ENCODE peak calls at places on chromosomes 7 and 10, in five cellular contexts. P is sigmoid colon, N is AG09309, A is ovary, K is GM12864. R is an unnamed sample.

GRCh38 chr7:91267558-91267955 is 3.3 kb downstream of the FZD1 start:
- DNase-seq in P (no peak), N (peak), A (no peak), K (no peak), R (no peak)

GRCh38 chr10:61609609-61610166 is 53.0 kb upstream of the CABCOCO1 start:
- DNase-seq in P (no peak), N (no peak), A (no peak), K (no peak), R (no peak)

GRCh38 chr10:1526427-1527055 is 210.8 kb downstream of the ADARB2 start:
- DNase-seq in P (peak), N (no peak), A (no peak), K (no peak), R (no peak)

GRCh38 chr7:142485617-142486226 is 227.9 kb upstream of the PRSS58 start:
- DNase-seq in P (no peak), N (no peak), A (no peak), K (no peak), R (no peak)

GRCh38 chr10:93921338-93921737 is 27.6 kb downstream of the SLC35G1 start:
- DNase-seq in P (no peak), N (no peak), A (peak), K (no peak), R (no peak)

GRCh38 chr10:14604181-14605142 is 170.2 kb downstream of the FAM107B start:
- DNase-seq in P (peak), N (no peak), A (peak), K (no peak), R (no peak)

GRCh38 chr10:101060951-101061813 is 607 bp upstream of the KAZALD1 start:
- DNase-seq in P (peak), N (peak), A (peak), K (peak), R (peak)

GRCh38 chr10:118592675-118593330 is 2.6 kb downstream of the PRLHR start:
- DNase-seq in P (no peak), N (no peak), A (no peak), K (no peak), R (no peak)

GRCh38 chr7:126698446-126698845 is 554.3 kb downstream of the GRM8 start:
- DNase-seq in P (no peak), N (no peak), A (no peak), K (no peak), R (no peak)

GRCh38 chr7:101386558-101387199 is 24.0 kb downstream of the COL26A1 start:
- DNase-seq in P (no peak), N (no peak), A (no peak), K (no peak), R (no peak)

GRCh38 chr10:44516941-44517340 is 132.0 kb upstream of the CXCL12 start:
- DNase-seq in P (no peak), N (no peak), A (no peak), K (no peak), R (no peak)

GRCh38 chr7:137454169-137455166 is 110.9 kb upstream of the PTN start:
- DNase-seq in P (peak), N (peak), A (peak), K (no peak), R (peak)

GRCh38 chr10:69321037-69321715 is 42.9 kb downstream of the HK1 start:
- DNase-seq in P (no peak), N (no peak), A (no peak), K (no peak), R (no peak)

GRCh38 chr10:98097611-98098010 is 36.8 kb upstream of the R3HCC1L start:
- DNase-seq in P (no peak), N (no peak), A (no peak), K (no peak), R (no peak)

GRCh38 chr10:51204691-51205090 is 130.4 kb downstream of the PRKG1 start:
- DNase-seq in P (no peak), N (no peak), A (no peak), K (no peak), R (no peak)

GRCh38 chr7:5704534-5704922 is 76.9 kb downstream of the RNF216 start:
- DNase-seq in P (peak), N (peak), A (peak), K (peak), R (no peak)

GRCh38 chr10:34181545-34182300 is 633.4 kb downstream of the PARD3 start:
- DNase-seq in P (no peak), N (no peak), A (peak), K (no peak), R (no peak)

GRCh38 chr7:122305475-122306319 is 1.1 kb upstream of the FEZF1 start:
- DNase-seq in P (no peak), N (no peak), A (no peak), K (no peak), R (no peak)

GRCh38 chr10:124587811-124588211 is 126.2 kb downstream of the LHPP start:
- DNase-seq in P (peak), N (no peak), A (no peak), K (no peak), R (no peak)

GRCh38 chr7:38748056-38748610 is 117.0 kb upstream of the AMPH start:
- DNase-seq in P (no peak), N (no peak), A (no peak), K (no peak), R (no peak)

GRCh38 chr10:13669182-13669860 is 82.6 kb downstream of the PRPF18 start:
- DNase-seq in P (peak), N (no peak), A (no peak), K (no peak), R (no peak)

GRCh38 chr7:105678811-105679495 is 97.7 kb upstream of the EFCAB10 start:
- DNase-seq in P (peak), N (no peak), A (peak), K (no peak), R (no peak)

GRCh38 chr7:157490465-157490912 is 153.7 kb downstream of the DNAJB6 start:
- DNase-seq in P (peak), N (no peak), A (no peak), K (peak), R (no peak)

GRCh38 chr7:41272664-41273063 is 430.2 kb downstream of the INHBA start:
- DNase-seq in P (no peak), N (no peak), A (no peak), K (no peak), R (no peak)

GRCh38 chr10:130135676-130136213 is 446 bp upstream of the GLRX3 start:
- DNase-seq in P (no peak), N (no peak), A (no peak), K (no peak), R (no peak)

GRCh38 chr7:1134951-1135350 is 25.0 kb downstream of the ZFAND2A start:
- DNase-seq in P (peak), N (no peak), A (no peak), K (no peak), R (no peak)

GRCh38 chr7:96508371-96508770 is 186.5 kb upstream of the SLC25A13 start:
- DNase-seq in P (no peak), N (no peak), A (no peak), K (no peak), R (no peak)

GRCh38 chr7:391961-392524 is 102.1 kb downstream of the FOXL3 start:
- DNase-seq in P (peak), N (no peak), A (no peak), K (no peak), R (no peak)

GRCh38 chr7:36967387-36967786 is 243.1 kb upstream of the AOAH start:
- DNase-seq in P (peak), N (peak), A (peak), K (no peak), R (no peak)

GRCh38 chr10:48605786-48606529 is 1.1 kb upstream of the ARHGAP22 start:
- DNase-seq in P (peak), N (no peak), A (no peak), K (no peak), R (no peak)

GRCh38 chr10:43221419-43222293 is 45.2 kb downstream of the RASGEF1A start:
- DNase-seq in P (peak), N (no peak), A (no peak), K (no peak), R (no peak)

GRCh38 chr7:105932835-105933477 is 30.1 kb upstream of the CDHR3 start:
- DNase-seq in P (peak), N (peak), A (no peak), K (no peak), R (peak)

GRCh38 chr10:108877130-108877529 is 1046.2 kb downstream of the XPNPEP1 start:
- DNase-seq in P (no peak), N (no peak), A (no peak), K (no peak), R (no peak)

GRCh38 chr10:97690138-97690537 is 3.1 kb upstream of the AVPI1 start:
- DNase-seq in P (no peak), N (no peak), A (no peak), K (no peak), R (no peak)

GRCh38 chr10:79312601-79313187 is 34.6 kb upstream of the PPIF start:
- DNase-seq in P (no peak), N (no peak), A (no peak), K (no peak), R (no peak)

GRCh38 chr7:90708841-90709317 is 112.8 kb downstream of the CDK14 start:
- DNase-seq in P (no peak), N (no peak), A (no peak), K (peak), R (no peak)

GRCh38 chr10:126969310-126969709 is 64.1 kb downstream of the DOCK1 start:
- DNase-seq in P (no peak), N (no peak), A (no peak), K (no peak), R (no peak)

DNA sequence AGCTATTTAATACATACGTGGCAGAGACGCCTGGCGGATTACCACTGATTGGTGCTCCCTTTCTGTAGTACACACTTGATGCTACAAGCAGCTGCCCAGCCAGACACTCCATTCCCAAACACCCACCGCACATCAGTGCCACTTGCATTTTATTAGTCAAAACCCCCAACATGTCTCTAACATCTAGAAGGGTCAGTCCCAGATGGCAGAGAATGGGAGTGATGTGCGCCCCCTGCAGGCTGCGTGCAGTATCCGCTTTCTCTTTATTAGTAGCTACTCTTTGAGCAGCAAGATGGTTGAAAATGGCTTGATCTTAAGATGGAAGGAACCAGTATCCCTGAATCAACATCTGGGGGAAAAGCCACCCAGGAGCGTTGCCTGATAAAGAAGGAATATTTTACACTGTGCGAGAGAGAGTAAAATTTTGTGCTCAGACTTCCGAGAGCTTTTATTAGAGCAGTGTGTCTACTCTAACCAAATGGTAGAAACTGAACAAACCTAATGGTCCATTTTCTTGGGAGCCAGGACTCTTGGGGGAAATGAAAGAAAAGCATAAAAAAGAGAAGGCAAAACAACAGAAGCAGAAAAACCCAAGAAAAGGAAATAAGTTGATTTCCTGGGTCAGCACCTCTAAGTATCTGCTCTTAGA is 78.3 kb downstream of the ST8SIA6 start:
- DNase-seq in P (no peak), N (no peak), A (no peak), K (no peak), R (no peak)
- TF ChIP-seq CTCF in P (no peak), N (peak), A (no peak), K (peak), R (peak)

GRCh38 chr7:3544202-3544601 is 243.2 kb downstream of the SDK1 start:
- DNase-seq in P (no peak), N (no peak), A (no peak), K (no peak), R (no peak)
- TF ChIP-seq CTCF in P (no peak), N (no peak), A (no peak), K (no peak), R (peak)

GRCh38 chr7:20785211-20786048 is 1.3 kb downstream of the SP8 start:
- DNase-seq in P (no peak), N (no peak), A (no peak), K (no peak), R (no peak)

GRCh38 chr7:20784311-20785210 is 2.1 kb downstream of the SP8 start:
- DNase-seq in P (no peak), N (no peak), A (no peak), K (no peak), R (peak)

GRCh38 chr7:20786049-20786412 is 655 bp downstream of the SP8 start:
- DNase-seq in P (no peak), N (no peak), A (no peak), K (no peak), R (no peak)

GRCh38 chr7:20783131-20783715 is 3.5 kb downstream of the SP8 start:
- DNase-seq in P (no peak), N (no peak), A (no peak), K (no peak), R (no peak)

DNA sequence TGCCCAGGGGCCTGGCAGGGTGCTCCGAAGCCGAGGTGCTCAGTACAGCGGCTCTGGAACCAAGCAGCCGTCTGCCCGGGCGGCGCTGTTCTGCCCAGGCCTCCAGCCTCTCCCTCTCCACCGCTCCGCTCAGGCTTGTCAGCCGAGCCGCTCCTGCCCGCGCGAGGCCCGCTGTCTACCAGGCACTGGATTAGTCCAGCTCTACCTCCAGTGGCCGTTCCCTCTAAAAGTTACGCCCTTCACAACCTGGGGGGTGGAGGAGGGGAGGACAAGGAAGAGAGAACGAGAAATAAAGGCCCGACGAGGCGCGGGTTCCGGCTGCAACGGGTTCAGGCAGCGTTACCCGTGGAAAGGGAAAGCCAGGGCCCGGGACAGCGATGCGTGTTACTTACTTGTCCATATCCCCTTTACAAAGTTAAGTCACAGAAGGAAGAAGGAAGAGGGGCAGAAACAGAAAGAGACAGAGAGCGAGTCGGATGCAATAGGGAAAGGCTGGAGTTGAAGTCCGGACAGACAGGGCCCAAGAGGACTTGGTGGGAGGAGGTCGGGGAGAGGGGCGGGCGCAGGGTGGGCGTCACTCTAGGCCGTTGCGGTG is 2.9 kb downstream of the SP8 start:
- DNase-seq in P (no peak), N (no peak), A (no peak), K (no peak), R (no peak)
- TF ChIP-seq CTCF in P (no peak), N (peak), A (no peak), K (no peak), R (peak)

DNA sequence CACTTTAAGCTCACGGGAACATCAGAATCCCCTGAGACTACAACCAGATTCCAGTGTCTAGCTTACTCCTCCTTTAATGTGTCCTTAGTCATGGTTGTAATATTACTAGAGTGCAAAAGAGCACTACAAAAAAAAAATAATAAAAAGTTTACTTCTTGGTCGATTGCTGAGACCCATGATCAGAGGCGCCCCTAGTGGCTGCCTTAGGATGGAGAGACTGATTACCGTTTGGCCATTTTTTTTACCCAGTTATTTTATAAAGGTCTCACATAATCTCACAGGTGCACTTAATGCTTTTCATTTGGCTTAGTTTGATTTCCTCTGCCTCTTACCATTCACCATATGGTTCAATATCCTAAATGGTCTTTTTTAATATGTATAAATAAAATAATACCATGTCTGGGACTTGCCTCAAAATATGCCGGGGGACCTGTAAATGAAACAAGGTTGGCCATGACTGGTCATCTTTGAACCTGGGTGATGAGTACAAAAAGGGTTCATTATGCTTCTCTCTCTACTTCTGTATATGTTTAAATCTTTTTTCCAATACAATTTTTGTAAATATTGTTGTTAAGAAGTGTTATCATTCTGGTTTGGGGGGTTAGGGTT is 331.5 kb upstream of the NFE2L3 start:
- DNase-seq in P (no peak), N (no peak), A (no peak), K (no peak), R (no peak)
- TF ChIP-seq CTCF in P (no peak), N (peak), A (no peak), K (peak), R (peak)

GRCh38 chr7:107045195-107045960 is 873 bp downstream of the PRKAR2B start:
- DNase-seq in P (no peak), N (no peak), A (no peak), K (no peak), R (no peak)

GRCh38 chr7:107045980-107046379 is 1.5 kb downstream of the PRKAR2B start:
- DNase-seq in P (no peak), N (peak), A (no peak), K (no peak), R (no peak)

GRCh38 chr7:107043916-107044346 is 574 bp upstream of the PRKAR2B start:
- DNase-seq in P (no peak), N (no peak), A (no peak), K (no peak), R (no peak)

GRCh38 chr7:107046511-107047259 is 2.2 kb downstream of the PRKAR2B start:
- DNase-seq in P (no peak), N (no peak), A (no peak), K (no peak), R (no peak)

GRCh38 chr7:107044347-107045194 is at the start of gene PRKAR2B:
- DNase-seq in P (peak), N (no peak), A (peak), K (no peak), R (peak)
- TF ChIP-seq CTCF in P (no peak), N (no peak), A (peak), K (no peak), R (no peak)